ENCODE peak calls at places on chromosomes 12 and 14, in ten cellular contexts. E is aorta; C is HepG2; J is right cardiac atrium; T is kidney; V is mesendoderm; O is lower lobe of right lung; G is CD8-positive, alpha-beta memory T cell; X is SK-N-SH; M is tibial nerve. I is an unnamed sample. For H3K4me1, the result is how much of the 10 kb centered on the place peaks cover.

GRCh38 chr12:49689236-49689635 is 18.0 kb downstream of the FMNL3 start:
- DNase-seq in E (no peak), C (no peak), J (no peak), T (no peak), V (no peak), O (no peak), G (no peak), X (no peak), M (no peak), I (no peak)

GRCh38 chr14:64995291-64995690 is 8.6 kb downstream of the FNTB start:
- DNase-seq in E (no peak), C (no peak), J (no peak), T (no peak), V (no peak), O (no peak), G (no peak), X (no peak), M (no peak), I (no peak)

GRCh38 chr12:55642275-55643068 is 5.8 kb downstream of the OR10P1 start:
- DNase-seq in E (no peak), C (no peak), J (no peak), T (no peak), V (no peak), O (peak), G (no peak), X (no peak), M (no peak), I (no peak)

GRCh38 chr12:57939291-57939690 is 2.1 kb upstream of the ATP23 start:
- DNase-seq in E (no peak), C (no peak), J (no peak), T (no peak), V (no peak), O (no peak), G (no peak), X (no peak), M (no peak), I (no peak)

GRCh38 chr12:38282886-38283285 is 33.7 kb upstream of the ALG10B start:
- DNase-seq in E (no peak), C (no peak), J (no peak), T (no peak), V (no peak), O (no peak), G (no peak), X (no peak), M (no peak), I (no peak)

GRCh38 chr14:36478782-36479181 is 41.2 kb downstream of the NKX2-1 start:
- DNase-seq in E (no peak), C (no peak), J (no peak), T (no peak), V (no peak), O (no peak), G (no peak), X (no peak), M (no peak), I (no peak)

GRCh38 chr12:107196681-107197080 is 103.3 kb upstream of the CRY1 start:
- DNase-seq in E (no peak), C (no peak), J (no peak), T (no peak), V (no peak), O (no peak), G (no peak), X (no peak), M (no peak), I (no peak)

GRCh38 chr14:36805116-36805515 is 143.5 kb downstream of the PAX9 start:
- DNase-seq in E (no peak), C (no peak), J (peak), T (no peak), V (peak), O (no peak), G (no peak), X (no peak), M (no peak), I (no peak)

GRCh38 chr12:77060883-77061240 is 4.5 kb downstream of the E2F7 start:
- DNase-seq in E (no peak), C (no peak), J (no peak), T (no peak), V (no peak), O (no peak), G (no peak), X (no peak), M (no peak), I (no peak)

GRCh38 chr12:16515666-16516065 is 90.3 kb downstream of the LMO3 start:
- DNase-seq in E (no peak), C (no peak), J (no peak), T (no peak), V (no peak), O (no peak), G (no peak), X (no peak), M (no peak), I (no peak)

GRCh38 chr14:59276235-59276634 is 87.8 kb downstream of the DAAM1 start:
- DNase-seq in E (no peak), C (no peak), J (no peak), T (no peak), V (no peak), O (no peak), G (no peak), X (no peak), M (no peak), I (no peak)

GRCh38 chr12:88746386-88746785 is 166.1 kb upstream of the KITLG start:
- DNase-seq in E (no peak), C (no peak), J (no peak), T (no peak), V (no peak), O (no peak), G (no peak), X (no peak), M (no peak), I (no peak)

GRCh38 chr12:55743131-55743921 is 404 bp downstream of the GDF11 start:
- DNase-seq in E (peak), C (no peak), J (peak), T (peak), V (peak), O (peak), G (peak), X (peak), M (no peak), I (peak)

GRCh38 chr14:103104389-103104653 is 9.8 kb downstream of the EXOC3L4 start:
- DNase-seq in E (no peak), C (no peak), J (no peak), T (no peak), V (no peak), O (no peak), G (no peak), X (no peak), M (no peak), I (no peak)

GRCh38 chr14:69483765-69484443 is 624 bp upstream of the PLEKHD1 start:
- DNase-seq in E (no peak), C (no peak), J (peak), T (no peak), V (peak), O (no peak), G (no peak), X (peak), M (no peak), I (no peak)

GRCh38 chr12:5078423-5078822 is 34.7 kb downstream of the KCNA5 start:
- DNase-seq in E (peak), C (no peak), J (peak), T (peak), V (no peak), O (no peak), G (no peak), X (peak), M (no peak), I (no peak)

GRCh38 chr12:116861331-116861730 is 19.9 kb downstream of the HRK start:
- DNase-seq in E (peak), C (no peak), J (peak), T (no peak), V (peak), O (no peak), G (peak), X (peak), M (no peak), I (no peak)

GRCh38 chr12:54033980-54034783 is 1.3 kb downstream of the HOXC5 start:
- DNase-seq in E (no peak), C (no peak), J (no peak), T (no peak), V (no peak), O (no peak), G (no peak), X (peak), M (no peak), I (no peak)

GRCh38 chr12:66156654-66157053 is 13.1 kb downstream of the TMBIM4 start:
- DNase-seq in E (no peak), C (no peak), J (no peak), T (no peak), V (no peak), O (no peak), G (no peak), X (no peak), M (no peak), I (no peak)

GRCh38 chr14:35553808-35554207 is 19.8 kb downstream of the INSM2 start:
- DNase-seq in E (no peak), C (no peak), J (no peak), T (no peak), V (no peak), O (no peak), G (no peak), X (no peak), M (no peak), I (no peak)

GRCh38 chr12:25713264-25713663 is 160.2 kb upstream of the LMNTD1 start:
- DNase-seq in E (no peak), C (no peak), J (no peak), T (no peak), V (no peak), O (no peak), G (no peak), X (no peak), M (no peak), I (no peak)

GRCh38 chr12:4001869-4002268 is 128.7 kb upstream of the PARP11 start:
- DNase-seq in E (no peak), C (no peak), J (no peak), T (no peak), V (no peak), O (no peak), G (no peak), X (no peak), M (no peak), I (no peak)

GRCh38 chr12:113906411-113907200 is 59.5 kb downstream of the RBM19 start:
- DNase-seq in E (no peak), C (no peak), J (no peak), T (no peak), V (no peak), O (no peak), G (no peak), X (no peak), M (no peak), I (no peak)

GRCh38 chr12:44317651-44318126 is 481.8 kb downstream of the TMEM117 start:
- DNase-seq in E (no peak), C (peak), J (peak), T (no peak), V (peak), O (no peak), G (no peak), X (peak), M (no peak), I (no peak)

GRCh38 chr12:108430245-108430644 is 84.8 kb upstream of the FICD start:
- DNase-seq in E (no peak), C (no peak), J (no peak), T (no peak), V (no peak), O (no peak), G (no peak), X (no peak), M (no peak), I (no peak)

GRCh38 chr14:84068288-84068687 is 1461.7 kb upstream of the FLRT2 start:
- DNase-seq in E (no peak), C (no peak), J (no peak), T (no peak), V (no peak), O (no peak), G (no peak), X (no peak), M (no peak), I (no peak)

GRCh38 chr12:4308334-4308960 is 12.6 kb upstream of the TIGAR start:
- DNase-seq in E (no peak), C (no peak), J (no peak), T (no peak), V (peak), O (no peak), G (no peak), X (no peak), M (no peak), I (no peak)

GRCh38 chr12:58981961-58982360 is 61.7 kb upstream of the LRIG3 start:
- DNase-seq in E (no peak), C (no peak), J (no peak), T (no peak), V (no peak), O (no peak), G (no peak), X (no peak), M (no peak), I (no peak)

GRCh38 chr14:80427101-80427500 is 215.8 kb upstream of the DIO2 start:
- DNase-seq in E (no peak), C (no peak), J (no peak), T (no peak), V (no peak), O (no peak), G (no peak), X (no peak), M (no peak), I (no peak)

GRCh38 chr12:84497819-84498218 is 414.8 kb downstream of the SLC6A15 start:
- DNase-seq in E (no peak), C (peak), J (no peak), T (no peak), V (peak), O (no peak), G (no peak), X (no peak), M (no peak), I (no peak)

GRCh38 chr14:51517116-51517515 is 134.6 kb upstream of the FRMD6 start:
- DNase-seq in E (no peak), C (no peak), J (no peak), T (no peak), V (no peak), O (no peak), G (no peak), X (no peak), M (no peak), I (no peak)

GRCh38 chr14:50801706-50802105 is 29.3 kb downstream of the NIN start:
- DNase-seq in E (no peak), C (no peak), J (no peak), T (no peak), V (no peak), O (no peak), G (no peak), X (no peak), M (no peak), I (no peak)

GRCh38 chr12:130573235-130573634 is 142.9 kb downstream of the RIMBP2 start:
- DNase-seq in E (no peak), C (no peak), J (no peak), T (no peak), V (no peak), O (no peak), G (no peak), X (no peak), M (no peak), I (no peak)

GRCh38 chr12:127145929-127146789 is 1120.8 kb upstream of the TMEM132C start:
- DNase-seq in E (peak), C (no peak), J (peak), T (peak), V (no peak), O (peak), G (peak), X (peak), M (peak), I (peak)

DNA sequence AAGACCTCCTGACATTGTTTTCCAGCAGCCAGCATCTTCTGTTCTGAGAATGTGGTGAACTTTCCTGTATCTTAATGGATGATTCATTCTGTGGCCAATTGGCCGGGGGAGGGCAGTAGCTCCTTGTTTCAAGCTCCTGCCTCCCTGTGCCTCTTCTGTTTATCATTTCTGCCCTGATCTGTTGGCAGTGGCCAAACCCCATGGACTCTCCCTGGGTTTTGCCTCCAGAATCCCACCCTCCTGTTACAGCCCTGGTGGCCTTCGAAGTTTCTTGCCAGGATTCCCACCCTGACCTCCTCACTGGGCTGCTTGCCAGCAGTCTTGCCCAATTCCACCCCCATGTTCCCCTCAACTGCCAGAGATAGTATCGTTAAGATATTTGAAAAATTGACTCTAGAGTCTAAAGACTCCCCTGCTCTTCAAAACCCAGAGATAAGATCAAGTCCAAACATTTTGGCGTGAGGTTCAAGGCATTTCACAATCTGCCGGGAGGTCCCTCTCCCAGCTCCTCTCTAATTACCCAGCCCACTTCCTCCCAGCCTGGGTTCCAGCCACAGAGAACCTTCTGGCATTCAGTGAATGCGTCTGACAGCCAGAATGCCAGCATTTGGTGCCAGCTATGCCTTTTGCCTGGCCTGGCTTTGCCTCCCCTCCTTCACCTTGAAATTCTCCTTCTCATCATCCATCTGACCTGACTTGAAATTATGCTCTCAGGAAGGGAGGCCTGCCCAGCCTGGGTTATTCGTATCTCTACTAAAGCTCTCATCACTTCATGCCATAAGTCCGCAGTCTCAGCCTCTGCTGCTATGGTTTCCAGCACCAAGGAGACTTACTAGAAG is 37.7 kb upstream of the TXNRD1 start:
- DNase-seq in E (peak), C (peak), J (peak), T (peak), V (peak), O (peak), G (no peak), X (peak), M (peak), I (no peak)
- H3K27ac ChIP-seq in E (peak), C (no peak), J (peak), T (peak), V (no peak), O (peak), G (no peak), X (peak), M (peak), I (no peak)

GRCh38 chr14:99206053-99206452 is 65.9 kb downstream of the BCL11B start:
- DNase-seq in E (no peak), C (no peak), J (no peak), T (no peak), V (no peak), O (no peak), G (no peak), X (no peak), M (no peak), I (peak)
- H3K4me1 ChIP-seq in E (under half), C (under half), J (under half), T (under half), V (under half), O (under half), G (half or more), X (under half), M (under half), I (half or more)

DNA sequence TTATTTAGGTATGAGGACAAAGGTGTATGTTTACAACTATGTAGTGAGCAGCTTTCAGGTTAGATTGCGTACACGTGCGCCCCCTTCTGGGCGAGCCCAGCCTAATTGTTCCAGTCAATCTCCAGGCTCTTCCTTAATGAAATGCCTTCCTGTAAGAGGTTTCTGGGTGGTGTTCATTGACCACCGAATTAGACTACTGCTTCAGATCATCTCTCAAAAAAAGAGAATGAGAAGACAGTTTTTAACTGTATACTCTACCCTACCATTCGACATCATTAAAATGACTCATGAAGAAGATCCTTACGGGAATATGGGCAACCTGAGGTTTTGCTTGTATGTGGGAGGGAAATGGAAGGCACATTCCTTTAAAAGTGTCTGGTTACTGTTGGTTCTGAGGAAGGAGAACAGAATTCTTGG is 2.1 kb downstream of the LUM start:
- DNase-seq in E (peak), C (peak), J (peak), T (peak), V (peak), O (peak), G (no peak), X (no peak), M (peak), I (no peak)
- H3K27ac ChIP-seq in E (no peak), C (no peak), J (no peak), T (no peak), V (no peak), O (peak), G (no peak), X (peak), M (peak), I (no peak)

DNA sequence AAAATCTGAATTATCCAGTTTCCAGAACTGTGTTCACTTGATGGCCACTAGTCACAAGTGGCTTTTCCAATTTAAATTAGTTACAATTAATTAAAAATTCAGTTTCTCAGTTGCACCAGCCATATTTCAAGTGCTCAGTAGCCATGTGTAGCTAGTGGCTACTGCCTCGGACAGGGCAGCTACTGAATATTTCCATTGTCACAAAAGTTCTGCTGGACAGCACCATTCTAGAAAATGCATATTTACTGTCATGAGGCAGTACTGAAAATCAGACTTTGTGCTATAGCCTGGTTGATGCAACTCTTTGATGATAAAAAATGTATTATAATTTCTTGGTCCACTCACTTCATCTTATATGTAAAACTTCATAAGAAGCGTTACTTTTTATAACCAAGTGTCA is 11.5 kb upstream of the OVCH1 start:
- DNase-seq in E (no peak), C (no peak), J (no peak), T (no peak), V (no peak), O (no peak), G (no peak), X (no peak), M (no peak), I (no peak)
- H3K4me1 ChIP-seq in E (under half), C (under half), J (under half), T (under half), V (under half), O (under half), G (under half), X (under half), M (under half), I (under half)

DNA sequence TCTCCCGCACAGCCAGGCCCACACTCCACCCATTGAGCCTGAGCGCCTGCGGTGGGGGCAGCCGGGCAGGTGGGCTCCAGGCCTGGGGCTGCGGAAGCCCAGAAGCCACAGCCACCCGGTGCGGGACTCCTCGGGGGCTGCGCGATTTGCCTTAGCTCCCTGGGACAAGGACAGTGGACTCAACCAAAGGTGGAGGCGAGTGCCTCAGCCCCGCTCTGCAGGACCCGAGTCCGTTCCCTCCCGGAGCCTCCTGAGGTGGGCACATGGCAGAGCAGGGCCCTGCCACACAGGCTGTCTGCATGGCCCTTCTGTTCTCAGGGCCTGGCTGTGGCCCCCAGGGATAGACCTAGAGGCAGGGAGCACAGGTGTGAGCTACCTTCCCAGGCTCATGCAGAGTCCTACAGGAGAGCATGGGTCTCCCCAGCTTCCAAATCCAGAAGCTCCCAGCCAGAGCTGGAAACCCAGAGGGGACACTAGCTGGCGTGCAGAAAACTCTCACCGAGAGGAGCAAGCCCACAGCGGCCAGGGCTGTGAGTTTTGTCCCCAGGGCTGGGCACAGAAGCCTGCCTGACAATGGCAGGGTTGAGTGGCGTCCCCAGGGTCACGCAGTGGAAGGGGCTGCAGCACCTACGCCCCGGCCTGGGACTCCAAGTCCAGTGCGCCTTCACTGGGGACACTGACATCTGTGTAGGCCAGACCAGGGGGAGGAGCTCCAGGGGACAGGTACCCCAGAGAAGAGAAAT is 22.2 kb upstream of the LRTM2 start:
- DNase-seq in E (peak), C (no peak), J (no peak), T (no peak), V (no peak), O (peak), G (no peak), X (peak), M (no peak), I (no peak)
- H3K27ac ChIP-seq in E (no peak), C (no peak), J (no peak), T (no peak), V (no peak), O (peak), G (no peak), X (no peak), M (peak), I (peak)